ENCODE peak calls at places on chromosomes 5 and 9, in seven cellular contexts. One of them, this sample, is unnamed.

GRCh38 chr5:113612060-113612496 is 98.6 kb downstream of the YTHDC2 start:
- DNase-seq in choroid plexus epithelial cell: peak; percentile 64
- DNase-seq in hepatocyte: peak; percentile 14
- DNase-seq in fibroblast of lung: peak; percentile 57
- DNase-seq in body of pancreas: no peak
- DNase-seq in AG10803: peak; percentile 42
- DNase-seq in osteoblast: peak; percentile 56
- DNase-seq in this sample: peak; percentile 47

GRCh38 chr5:173325091-173325698 is 3.0 kb downstream of the STC2 start:
- DNase-seq in choroid plexus epithelial cell: no peak
- DNase-seq in hepatocyte: no peak
- DNase-seq in fibroblast of lung: no peak
- DNase-seq in body of pancreas: no peak
- DNase-seq in AG10803: no peak
- DNase-seq in osteoblast: peak; percentile 81
- DNase-seq in this sample: no peak

GRCh38 chr5:98428806-98429205 is 344.7 kb upstream of the RGMB start:
- DNase-seq in choroid plexus epithelial cell: peak; percentile 99
- DNase-seq in hepatocyte: no peak
- DNase-seq in fibroblast of lung: peak; percentile 98
- DNase-seq in body of pancreas: no peak
- DNase-seq in AG10803: peak; percentile 73
- DNase-seq in osteoblast: no peak
- DNase-seq in this sample: peak; percentile 92

GRCh38 chr5:54013556-54014157 is 296.7 kb downstream of the ARL15 start:
- DNase-seq in choroid plexus epithelial cell: peak; percentile 94
- DNase-seq in hepatocyte: peak; percentile 32
- DNase-seq in fibroblast of lung: peak; percentile 99
- DNase-seq in body of pancreas: no peak
- DNase-seq in AG10803: peak; percentile 91
- DNase-seq in osteoblast: peak; percentile 79
- DNase-seq in this sample: peak; percentile 97

GRCh38 chr5:42506662-42507061 is 83.4 kb downstream of the GHR start:
- DNase-seq in choroid plexus epithelial cell: no peak
- DNase-seq in hepatocyte: no peak
- DNase-seq in fibroblast of lung: no peak
- DNase-seq in body of pancreas: no peak
- DNase-seq in AG10803: no peak
- DNase-seq in osteoblast: no peak
- DNase-seq in this sample: no peak

GRCh38 chr5:72291601-72292000 is 28.4 kb downstream of the MRPS27 start:
- DNase-seq in choroid plexus epithelial cell: no peak
- DNase-seq in hepatocyte: no peak
- DNase-seq in fibroblast of lung: no peak
- DNase-seq in body of pancreas: no peak
- DNase-seq in AG10803: no peak
- DNase-seq in osteoblast: no peak
- DNase-seq in this sample: no peak

GRCh38 chr9:108535526-108535925 is 320.3 kb downstream of the ACTL7B start:
- DNase-seq in choroid plexus epithelial cell: peak; percentile 31
- DNase-seq in hepatocyte: no peak
- DNase-seq in fibroblast of lung: peak; percentile 20
- DNase-seq in body of pancreas: no peak
- DNase-seq in AG10803: no peak
- DNase-seq in osteoblast: peak; percentile 88
- DNase-seq in this sample: peak; percentile 50

GRCh38 chr5:24714757-24715156 is 70.0 kb upstream of the CDH10 start:
- DNase-seq in choroid plexus epithelial cell: no peak
- DNase-seq in hepatocyte: no peak
- DNase-seq in fibroblast of lung: no peak
- DNase-seq in body of pancreas: no peak
- DNase-seq in AG10803: peak; percentile 1
- DNase-seq in osteoblast: no peak
- DNase-seq in this sample: no peak

GRCh38 chr9:123349691-123350480 is 6.1 kb upstream of the CRB2 start:
- DNase-seq in choroid plexus epithelial cell: peak; percentile 64
- DNase-seq in hepatocyte: peak; percentile 81
- DNase-seq in fibroblast of lung: peak; percentile 47
- DNase-seq in body of pancreas: peak; percentile 64
- DNase-seq in AG10803: peak; percentile 44
- DNase-seq in osteoblast: peak; percentile 99
- DNase-seq in this sample: peak; percentile 49

GRCh38 chr5:14672082-14672481 is 7.6 kb downstream of the OTULIN start:
- DNase-seq in choroid plexus epithelial cell: no peak
- DNase-seq in hepatocyte: no peak
- DNase-seq in fibroblast of lung: no peak
- DNase-seq in body of pancreas: no peak
- DNase-seq in AG10803: no peak
- DNase-seq in osteoblast: peak; percentile 63
- DNase-seq in this sample: peak; percentile 60

GRCh38 chr5:14669975-14670374 is 5.5 kb downstream of the OTULIN start:
- DNase-seq in choroid plexus epithelial cell: no peak
- DNase-seq in hepatocyte: no peak
- DNase-seq in fibroblast of lung: no peak
- DNase-seq in body of pancreas: no peak
- DNase-seq in AG10803: peak; percentile 37
- DNase-seq in osteoblast: no peak
- DNase-seq in this sample: peak; percentile 48

GRCh38 chr5:14672508-14673394 is 8.2 kb downstream of the OTULIN start:
- DNase-seq in choroid plexus epithelial cell: no peak
- DNase-seq in hepatocyte: no peak
- DNase-seq in fibroblast of lung: no peak
- DNase-seq in body of pancreas: no peak
- DNase-seq in AG10803: no peak
- DNase-seq in osteoblast: peak; percentile 51
- DNase-seq in this sample: peak; percentile 45

GRCh38 chr5:14669415-14669814 is 4.9 kb downstream of the OTULIN start:
- DNase-seq in choroid plexus epithelial cell: no peak
- DNase-seq in hepatocyte: no peak
- DNase-seq in fibroblast of lung: no peak
- DNase-seq in body of pancreas: no peak
- DNase-seq in AG10803: no peak
- DNase-seq in osteoblast: no peak
- DNase-seq in this sample: no peak

GRCh38 chr5:14671414-14671813 is 6.9 kb downstream of the OTULIN start:
- DNase-seq in choroid plexus epithelial cell: peak; percentile 55
- DNase-seq in hepatocyte: no peak
- DNase-seq in fibroblast of lung: no peak
- DNase-seq in body of pancreas: no peak
- DNase-seq in AG10803: no peak
- DNase-seq in osteoblast: no peak
- DNase-seq in this sample: peak; percentile 57
- H3K4me3 ChIP-seq in choroid plexus epithelial cell: no peak overlapping the region
- H3K4me3 ChIP-seq in hepatocyte: no peak overlapping the region
- H3K4me3 ChIP-seq in fibroblast of lung: no peak overlapping the region
- H3K4me3 ChIP-seq in body of pancreas: no peak overlapping the region
- H3K4me3 ChIP-seq in AG10803: no peak overlapping the region
- H3K4me3 ChIP-seq in osteoblast: no peak overlapping the region
- H3K4me3 ChIP-seq in this sample: no peak overlapping the region

GRCh38 chr9:77977210-77977611 is 54.4 kb downstream of the GNAQ start:
- DNase-seq in choroid plexus epithelial cell: peak; percentile 95
- DNase-seq in hepatocyte: peak; percentile 32
- DNase-seq in fibroblast of lung: peak; percentile 81
- DNase-seq in body of pancreas: peak; percentile 72
- DNase-seq in AG10803: peak; percentile 77
- DNase-seq in osteoblast: no peak
- DNase-seq in this sample: peak; percentile 79
- TF ChIP-seq CTCF in choroid plexus epithelial cell: peak; percentile 86
- TF ChIP-seq CTCF in hepatocyte: peak; percentile 45
- TF ChIP-seq CTCF in fibroblast of lung: peak; percentile 71
- TF ChIP-seq CTCF in body of pancreas: peak; percentile 73
- TF ChIP-seq CTCF in AG10803: peak; percentile 59
- TF ChIP-seq CTCF in osteoblast: peak; percentile 80
- TF ChIP-seq CTCF in this sample: peak; percentile 65

DNA sequence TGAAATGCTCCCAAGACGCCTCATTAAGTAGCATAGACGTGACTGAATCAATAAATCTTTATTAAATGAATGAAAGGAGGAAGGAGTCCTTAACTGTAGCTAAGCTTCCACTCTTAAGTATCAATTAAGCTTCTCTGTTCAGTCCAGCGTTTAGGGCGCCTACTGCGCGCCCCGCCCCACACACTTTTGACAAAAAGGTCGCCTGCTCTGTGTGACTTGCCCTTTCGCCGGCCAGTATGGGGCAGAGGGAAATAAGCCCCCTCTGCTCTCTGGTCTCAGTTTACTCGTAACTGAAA is 651 bp upstream of the DOLPP1 start:
- DNase-seq in choroid plexus epithelial cell: no peak
- DNase-seq in hepatocyte: no peak
- DNase-seq in fibroblast of lung: no peak
- DNase-seq in body of pancreas: no peak
- DNase-seq in AG10803: no peak
- DNase-seq in osteoblast: peak; percentile 83
- DNase-seq in this sample: no peak
- H3K4me3 ChIP-seq in choroid plexus epithelial cell: peak overlapping the region; percentile 74
- H3K4me3 ChIP-seq in hepatocyte: peak overlapping the region; percentile 32
- H3K4me3 ChIP-seq in fibroblast of lung: peak overlapping the region; percentile 66
- H3K4me3 ChIP-seq in body of pancreas: peak overlapping the region; percentile 50
- H3K4me3 ChIP-seq in AG10803: peak overlapping the region; percentile 86
- H3K4me3 ChIP-seq in osteoblast: peak overlapping the region; percentile 97
- H3K4me3 ChIP-seq in this sample: peak overlapping the region; percentile 85

DNA sequence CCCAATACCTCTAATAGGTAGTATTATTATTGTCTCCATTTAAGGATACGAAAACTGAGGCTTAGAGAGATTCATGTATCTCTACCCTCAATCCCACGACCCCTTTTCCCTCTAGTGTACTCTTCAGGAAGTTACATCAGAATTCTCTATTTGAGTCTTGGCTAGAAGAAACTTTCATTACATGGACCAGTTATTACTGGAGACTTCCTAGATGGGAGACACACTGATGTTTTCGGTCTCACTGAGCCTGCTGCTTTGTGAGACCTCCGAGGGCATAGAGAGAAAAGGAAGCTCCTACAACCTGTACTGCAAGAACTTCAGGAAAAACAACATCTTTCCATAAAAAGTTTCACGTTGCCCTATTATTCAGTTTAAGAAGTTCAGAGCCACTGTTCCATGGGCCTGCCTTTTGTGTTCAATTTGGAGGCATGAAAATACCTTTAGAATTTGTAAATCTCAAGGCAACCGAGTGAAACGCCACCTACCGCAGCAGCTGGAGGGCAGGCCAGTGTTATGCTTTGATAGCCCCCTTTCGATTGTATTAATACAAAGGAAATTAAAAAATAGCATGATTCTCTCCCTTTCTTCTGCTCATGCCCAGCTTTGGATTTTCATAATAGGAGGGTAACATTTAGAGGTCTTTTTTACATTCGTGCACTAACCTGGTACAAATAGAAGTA is 223.3 kb downstream of the EBF1 start:
- DNase-seq in choroid plexus epithelial cell: peak; percentile 43
- DNase-seq in hepatocyte: no peak
- DNase-seq in fibroblast of lung: no peak
- DNase-seq in body of pancreas: no peak
- DNase-seq in AG10803: no peak
- DNase-seq in osteoblast: no peak
- DNase-seq in this sample: no peak
- TF ChIP-seq CTCF in choroid plexus epithelial cell: peak; percentile 28
- TF ChIP-seq CTCF in hepatocyte: no peak
- TF ChIP-seq CTCF in fibroblast of lung: no peak
- TF ChIP-seq CTCF in body of pancreas: no peak
- TF ChIP-seq CTCF in AG10803: peak; percentile 20
- TF ChIP-seq CTCF in osteoblast: no peak
- TF ChIP-seq CTCF in this sample: no peak

DNA sequence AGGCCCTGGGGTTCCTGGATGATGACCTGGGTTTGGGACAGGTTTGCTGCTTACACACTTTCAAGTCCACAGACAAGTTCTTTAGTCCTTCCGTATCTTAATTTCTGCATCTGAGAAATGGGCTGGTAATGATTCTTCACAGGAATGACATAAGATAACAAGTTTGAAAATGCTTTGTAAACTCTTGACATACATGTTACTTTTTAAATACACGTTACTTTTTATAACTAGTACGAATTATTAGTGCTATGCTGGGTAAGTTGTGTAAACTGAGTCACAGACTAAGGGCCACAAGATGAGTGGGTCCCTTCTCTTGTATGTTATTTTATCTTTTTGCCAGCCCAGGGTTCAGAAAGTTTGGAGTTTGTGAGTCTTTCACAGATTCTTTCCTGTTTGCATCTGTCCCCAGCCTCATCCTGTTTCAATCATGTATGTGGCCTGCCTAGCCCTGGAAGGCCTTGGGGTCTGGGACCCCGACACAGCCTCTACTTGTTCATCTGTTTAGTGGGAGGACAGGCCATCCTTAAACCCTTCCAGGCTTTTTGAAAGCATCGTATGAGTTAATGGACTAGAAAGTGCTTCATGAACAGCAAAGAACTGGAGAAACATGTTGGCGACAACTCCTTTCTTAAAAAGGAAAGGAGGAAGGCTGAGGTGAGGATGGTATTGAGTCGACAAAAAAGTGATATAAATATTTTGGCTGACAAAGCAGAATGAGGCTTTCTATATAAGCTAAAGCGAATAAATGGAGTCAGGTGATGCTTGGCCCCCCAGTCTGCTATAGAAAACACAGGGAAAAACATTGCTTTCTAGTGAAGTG is 9.3 kb downstream of the ZNF618 start:
- DNase-seq in choroid plexus epithelial cell: no peak
- DNase-seq in hepatocyte: no peak
- DNase-seq in fibroblast of lung: no peak
- DNase-seq in body of pancreas: no peak
- DNase-seq in AG10803: no peak
- DNase-seq in osteoblast: peak; percentile 11
- DNase-seq in this sample: no peak
- H3K4me3 ChIP-seq in choroid plexus epithelial cell: no peak overlapping the region
- H3K4me3 ChIP-seq in hepatocyte: no peak overlapping the region
- H3K4me3 ChIP-seq in fibroblast of lung: no peak overlapping the region
- H3K4me3 ChIP-seq in body of pancreas: no peak overlapping the region
- H3K4me3 ChIP-seq in AG10803: no peak overlapping the region
- H3K4me3 ChIP-seq in osteoblast: peak overlapping the region; percentile 57
- H3K4me3 ChIP-seq in this sample: no peak overlapping the region

GRCh38 chr5:14011089-14012004 is 66.9 kb upstream of the DNAH5 start:
- DNase-seq in choroid plexus epithelial cell: peak; percentile 91
- DNase-seq in hepatocyte: peak; percentile 96
- DNase-seq in fibroblast of lung: peak; percentile 87
- DNase-seq in body of pancreas: peak; percentile 89
- DNase-seq in AG10803: peak; percentile 90
- DNase-seq in osteoblast: peak; percentile 96
- DNase-seq in this sample: peak; percentile 76
- TF ChIP-seq CTCF in choroid plexus epithelial cell: no peak
- TF ChIP-seq CTCF in hepatocyte: peak; percentile 13
- TF ChIP-seq CTCF in fibroblast of lung: no peak
- TF ChIP-seq CTCF in body of pancreas: peak; percentile 34
- TF ChIP-seq CTCF in AG10803: no peak
- TF ChIP-seq CTCF in osteoblast: no peak
- TF ChIP-seq CTCF in this sample: no peak